ENCODE peak calls at places on chromosomes 7 and 10, in seven cellular contexts. D is HepG2; P is body of pancreas; O is CD4-positive, CD25-positive, alpha-beta regulatory T cell; A is Karpas-422; C is IMR-90; N is naive thymus-derived CD4-positive, alpha-beta T cell. B is an unnamed sample.

GRCh38 chr7:100483101-100483727 is 513 bp upstream of the NYAP1 start:
- DNase-seq in O (peak; percentile 70), P (peak; percentile 59), A (peak; percentile 93), N (peak; percentile 74), C (peak; percentile 16), D (peak; percentile 41), B (peak; percentile 90)

GRCh38 chr7:105246195-105247078 is 142.3 kb downstream of the SRPK2 start:
- DNase-seq in D (no peak), C (no peak), O (no peak), P (no peak), N (no peak), A (no peak), B (no peak)

GRCh38 chr10:43354325-43354635 is 17.2 kb upstream of the FXYD4 start:
- DNase-seq in O (peak; percentile 37), P (no peak), A (no peak), C (no peak), N (no peak), D (no peak), B (no peak)

GRCh38 chr7:71131256-71131752 is 640 bp upstream of the GALNT17 start:
- DNase-seq in O (no peak), P (peak; percentile 62), A (no peak), N (no peak), C (no peak), D (no peak), B (no peak)

GRCh38 chr7:17769918-17770317 is 170.4 kb downstream of the SNX13 start:
- DNase-seq in A (peak; percentile 90), C (peak; percentile 75), N (peak; percentile 4), O (peak; percentile 78), D (peak; percentile 69), P (peak; percentile 72), B (peak; percentile 16)

GRCh38 chr10:500876-501275 is 188.6 kb downstream of the DIP2C start:
- DNase-seq in C (peak; percentile 59), N (no peak), D (no peak), O (no peak), P (no peak), A (no peak), B (no peak)

GRCh38 chr7:43781726-43782607 is 23.5 kb downstream of the BLVRA start:
- DNase-seq in P (peak; percentile 16), C (peak; percentile 62), A (no peak), D (peak; percentile 90), O (no peak), N (no peak), B (no peak)

GRCh38 chr7:128705891-128706333 is 33.2 kb upstream of the CALU start:
- DNase-seq in D (no peak), P (no peak), C (peak; percentile 25), A (no peak), N (no peak), O (no peak), B (no peak)

GRCh38 chr7:81641873-81642272 is 128.0 kb downstream of the HGF start:
- DNase-seq in A (no peak), N (no peak), D (no peak), O (no peak), C (no peak), P (no peak), B (no peak)

GRCh38 chr10:74418285-74418872 is 267.4 kb downstream of the ADK start:
- DNase-seq in O (no peak), A (no peak), C (no peak), D (no peak), N (no peak), P (peak; percentile 80), B (no peak)

GRCh38 chr10:12631216-12631615 is 281.9 kb downstream of the CAMK1D start:
- DNase-seq in P (no peak), A (no peak), D (peak; percentile 32), N (no peak), O (no peak), C (peak; percentile 10), B (no peak)

GRCh38 chr7:121940907-121941306 is 67.9 kb downstream of the PTPRZ1 start:
- DNase-seq in D (no peak), C (no peak), N (no peak), A (no peak), P (no peak), O (no peak), B (no peak)

GRCh38 chr7:28774529-28775057 is 183.5 kb downstream of the TRIL start:
- DNase-seq in N (no peak), D (no peak), P (no peak), O (no peak), A (no peak), C (no peak), B (no peak)

GRCh38 chr7:1357601-1358271 is 101.5 kb downstream of the MICALL2 start:
- DNase-seq in P (no peak), C (no peak), D (no peak), A (peak; percentile 45), O (peak; percentile 20), N (no peak), B (no peak)

GRCh38 chr7:92297736-92298135 is 52.0 kb downstream of the ANKIB1 start:
- DNase-seq in D (no peak), N (no peak), P (no peak), A (no peak), C (no peak), O (no peak), B (no peak)

GRCh38 chr10:120651000-120651399 is 194.0 kb downstream of the PLPP4 start:
- DNase-seq in N (no peak), A (no peak), C (no peak), P (no peak), D (no peak), O (no peak), B (no peak)

GRCh38 chr7:103887853-103888602 is 101.4 kb downstream of the RELN start:
- DNase-seq in P (no peak), N (no peak), O (no peak), C (peak; percentile 57), A (no peak), D (peak; percentile 10), B (no peak)

GRCh38 chr7:20894806-20895205 is 108.1 kb upstream of the SP8 start:
- DNase-seq in D (no peak), N (no peak), A (no peak), C (no peak), O (no peak), P (no peak), B (no peak)

DNA sequence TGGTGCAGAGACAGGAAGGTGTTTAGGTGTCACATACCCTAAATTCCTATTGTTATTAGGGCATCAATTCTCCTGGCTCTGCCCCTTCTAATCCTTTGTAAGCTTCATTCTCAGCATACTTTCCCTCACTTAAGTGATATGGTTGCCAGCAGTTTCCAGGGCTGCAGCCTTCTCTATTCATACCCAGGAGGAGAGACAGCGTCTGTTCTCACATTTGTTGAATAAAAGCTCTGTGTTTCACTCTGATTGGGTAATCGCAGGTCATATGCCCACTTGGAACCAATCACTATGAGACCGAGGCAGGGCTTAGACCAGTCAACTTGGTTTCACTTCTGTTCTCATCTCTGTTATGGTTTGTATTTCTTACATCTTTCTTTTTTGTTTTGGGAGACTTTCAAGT is 109.6 kb upstream of the MTPN start:
- DNase-seq in O (peak; percentile 55), A (peak; percentile 89), P (peak; percentile 86), N (peak; percentile 12), D (peak; percentile 53), C (peak; percentile 85), B (no peak)
- H3K4me3 ChIP-seq in O (peak overlapping the region; percentile 51), A (peak overlapping the region; percentile 43), P (peak overlapping the region; percentile 37), N (no peak overlapping the region), D (peak overlapping the region; percentile 15), C (peak overlapping the region; percentile 40), B (no peak overlapping the region)

GRCh38 chr10:15473401-15473777 is 102.3 kb upstream of the FAM171A1 start:
- DNase-seq in N (no peak), O (no peak), P (no peak), D (no peak), C (no peak), A (no peak), B (no peak)
- H3K4me3 ChIP-seq in N (no peak overlapping the region), O (no peak overlapping the region), P (no peak overlapping the region), D (no peak overlapping the region), C (no peak overlapping the region), A (no peak overlapping the region), B (no peak overlapping the region)

GRCh38 chr7:151166629-151167196 is 781 bp downstream of the GBX1 start:
- DNase-seq in A (no peak), N (no peak), P (no peak), C (no peak), O (no peak), D (no peak), B (no peak)

GRCh38 chr7:151172273-151173141 is 5.0 kb upstream of the GBX1 start:
- DNase-seq in O (peak; percentile 70), D (peak; percentile 53), N (peak; percentile 59), A (peak; percentile 84), P (peak; percentile 74), C (peak; percentile 50), B (peak; percentile 78)

GRCh38 chr7:151167197-151167911 is at the start of gene GBX1:
- DNase-seq in P (peak; percentile 12), A (no peak), C (no peak), N (no peak), D (no peak), O (no peak), B (no peak)

GRCh38 chr7:151168787-151169162 is 1.3 kb upstream of the GBX1 start:
- DNase-seq in O (no peak), N (no peak), P (no peak), A (no peak), D (no peak), C (no peak), B (no peak)

DNA sequence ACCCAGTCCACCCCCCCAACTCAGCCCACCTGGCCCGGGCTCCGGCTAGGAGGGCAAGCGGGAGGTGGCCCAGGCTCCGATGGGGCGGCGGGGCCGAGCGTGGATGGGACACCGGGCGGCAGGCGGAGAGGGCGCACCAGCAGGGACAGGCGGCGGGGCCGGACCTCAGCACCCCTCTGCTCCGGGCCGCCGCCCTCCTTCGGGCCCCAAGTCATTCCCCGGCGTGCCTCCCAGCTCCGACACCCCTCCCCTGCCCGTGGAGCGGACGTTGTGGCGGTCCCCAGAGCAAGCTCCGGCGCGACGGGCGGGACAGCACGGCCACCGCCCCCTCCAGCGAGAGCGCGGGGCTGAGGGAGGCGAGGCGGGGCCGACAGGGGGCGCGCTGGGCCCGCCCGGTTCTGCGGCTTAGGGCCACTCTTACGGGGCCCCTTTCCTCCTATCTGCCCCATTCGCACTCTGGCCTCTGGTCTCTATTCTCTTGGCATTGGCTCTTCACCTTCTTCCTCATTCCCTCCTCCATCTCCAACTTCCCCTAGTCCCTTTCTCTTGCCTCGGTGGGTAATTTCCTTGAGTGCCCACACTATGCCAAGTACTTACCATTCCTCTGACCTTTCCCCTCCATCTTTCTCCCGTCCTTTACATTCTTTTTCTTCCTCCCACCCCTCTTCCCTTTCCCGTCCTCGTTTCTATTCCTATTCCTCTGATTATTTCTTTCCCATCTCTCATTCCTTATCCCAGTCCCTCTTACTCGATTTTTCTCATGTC is 710 bp upstream of the GBX1 start:
- DNase-seq in P (peak; percentile 19), N (peak; percentile 19), D (no peak), A (no peak), O (peak; percentile 53), C (no peak), B (peak; percentile 41)
- H3K4me3 ChIP-seq in P (peak overlapping the region; percentile 30), N (peak overlapping the region; percentile 31), D (peak overlapping the region; percentile 47), A (no peak overlapping the region), O (no peak overlapping the region), C (no peak overlapping the region), B (peak overlapping the region; percentile 45)

DNA sequence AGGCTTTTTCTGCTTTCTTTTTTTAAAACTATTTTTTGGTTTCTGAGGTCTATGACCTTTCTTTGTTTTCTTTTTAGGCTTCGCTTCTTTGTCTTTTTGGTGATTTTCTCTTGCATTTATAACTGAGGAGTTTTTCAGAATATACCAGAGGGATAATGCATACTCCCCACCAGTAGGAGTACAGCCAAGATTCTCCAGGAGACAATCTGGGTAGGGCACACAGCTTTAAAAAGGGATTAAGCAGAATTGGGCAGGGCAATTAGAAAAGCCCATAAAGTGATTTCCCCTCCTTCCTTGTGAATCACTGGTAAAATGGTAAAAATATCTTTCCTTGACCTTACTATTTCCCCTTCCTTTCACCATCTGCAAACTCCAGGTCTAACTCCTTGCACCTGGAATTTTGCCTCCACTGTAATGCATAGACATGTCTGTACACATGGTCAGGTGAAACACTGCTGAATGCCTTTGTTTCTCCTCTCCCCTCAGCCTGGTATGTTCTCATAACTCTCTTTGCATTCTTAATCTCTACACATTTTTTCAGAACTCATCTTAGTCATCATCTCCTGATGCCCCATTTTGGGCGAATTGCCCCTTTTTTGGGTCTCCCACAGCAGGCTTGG is 64.4 kb downstream of the MDFIC start:
- DNase-seq in C (no peak), P (no peak), O (no peak), A (no peak), D (no peak), N (no peak), B (no peak)
- H3K4me3 ChIP-seq in C (no peak overlapping the region), P (no peak overlapping the region), O (no peak overlapping the region), A (no peak overlapping the region), D (no peak overlapping the region), N (no peak overlapping the region), B (no peak overlapping the region)

B was measured in CD8-positive, alpha-beta T cell.